ENCODE peak calls at places on chromosomes 1 and 21, in six cellular contexts. One of them, this sample, is unnamed.

GRCh38 chr1:119368556-119368955 is at the start of gene HAO2:
- DNase-seq in A549: no peak
- DNase-seq in Peyer's patch: no peak
- DNase-seq in CD8-positive, alpha-beta T cell: no peak
- DNase-seq in psoas muscle: no peak
- DNase-seq in osteoblast: no peak
- DNase-seq in this sample: no peak

GRCh38 chr1:212638419-212639151 is 30.0 kb downstream of the ATF3 start:
- DNase-seq in A549: no peak
- DNase-seq in CD8-positive, alpha-beta T cell: no peak
- DNase-seq in Peyer's patch: no peak
- DNase-seq in psoas muscle: no peak
- DNase-seq in osteoblast: peak; percentile 25
- DNase-seq in this sample: no peak

GRCh38 chr1:173863224-173864151 is 4.3 kb downstream of the GAS5 start:
- DNase-seq in osteoblast: no peak
- DNase-seq in Peyer's patch: no peak
- DNase-seq in A549: no peak
- DNase-seq in psoas muscle: no peak
- DNase-seq in CD8-positive, alpha-beta T cell: no peak
- DNase-seq in this sample: no peak

GRCh38 chr1:65422241-65423203 is 2.1 kb downstream of the LEPR start:
- DNase-seq in psoas muscle: no peak
- DNase-seq in osteoblast: peak; percentile 80
- DNase-seq in Peyer's patch: no peak
- DNase-seq in A549: no peak
- DNase-seq in CD8-positive, alpha-beta T cell: no peak
- DNase-seq in this sample: no peak

GRCh38 chr21:22106720-22107410 is 1108.7 kb downstream of the NCAM2 start:
- DNase-seq in Peyer's patch: no peak
- DNase-seq in CD8-positive, alpha-beta T cell: no peak
- DNase-seq in psoas muscle: no peak
- DNase-seq in osteoblast: no peak
- DNase-seq in A549: no peak
- DNase-seq in this sample: no peak

GRCh38 chr1:8021676-8022266 is 4.3 kb downstream of the ERRFI1 start:
- DNase-seq in A549: no peak
- DNase-seq in Peyer's patch: no peak
- DNase-seq in psoas muscle: no peak
- DNase-seq in CD8-positive, alpha-beta T cell: no peak
- DNase-seq in osteoblast: no peak
- DNase-seq in this sample: no peak

GRCh38 chr1:173823776-173824314 is 628 bp upstream of the DARS2 start:
- DNase-seq in Peyer's patch: no peak
- DNase-seq in A549: no peak
- DNase-seq in psoas muscle: no peak
- DNase-seq in CD8-positive, alpha-beta T cell: no peak
- DNase-seq in osteoblast: peak; percentile 63
- DNase-seq in this sample: no peak

GRCh38 chr1:53060580-53060979 is 1.4 kb upstream of the PODN start:
- DNase-seq in Peyer's patch: no peak
- DNase-seq in A549: no peak
- DNase-seq in psoas muscle: no peak
- DNase-seq in CD8-positive, alpha-beta T cell: no peak
- DNase-seq in osteoblast: peak; percentile 96
- DNase-seq in this sample: no peak

GRCh38 chr1:153658400-153659174 is at the start of gene SNAPIN:
- DNase-seq in A549: peak; percentile 91
- DNase-seq in osteoblast: peak; percentile 97
- DNase-seq in psoas muscle: peak; percentile 95
- DNase-seq in Peyer's patch: peak; percentile 95
- DNase-seq in CD8-positive, alpha-beta T cell: peak; percentile 80
- DNase-seq in this sample: peak; percentile 82

GRCh38 chr1:21072721-21073120 is 104.0 kb downstream of the EIF4G3 start:
- DNase-seq in osteoblast: peak; percentile 58
- DNase-seq in A549: no peak
- DNase-seq in Peyer's patch: no peak
- DNase-seq in psoas muscle: no peak
- DNase-seq in CD8-positive, alpha-beta T cell: no peak
- DNase-seq in this sample: no peak

GRCh38 chr1:86375688-86376087 is 20.4 kb downstream of the ODF2L start:
- DNase-seq in Peyer's patch: no peak
- DNase-seq in osteoblast: no peak
- DNase-seq in CD8-positive, alpha-beta T cell: no peak
- DNase-seq in psoas muscle: no peak
- DNase-seq in A549: no peak
- DNase-seq in this sample: no peak

GRCh38 chr1:32818804-32819541 is 1.5 kb downstream of the S100PBP start:
- DNase-seq in A549: no peak
- DNase-seq in CD8-positive, alpha-beta T cell: no peak
- DNase-seq in psoas muscle: no peak
- DNase-seq in osteoblast: no peak
- DNase-seq in Peyer's patch: no peak
- DNase-seq in this sample: no peak

GRCh38 chr1:205954819-205955404 is 11.7 kb upstream of the SLC26A9 start:
- DNase-seq in A549: no peak
- DNase-seq in CD8-positive, alpha-beta T cell: no peak
- DNase-seq in osteoblast: no peak
- DNase-seq in psoas muscle: no peak
- DNase-seq in Peyer's patch: no peak
- DNase-seq in this sample: no peak

GRCh38 chr1:70978623-70979022 is 69.0 kb downstream of the PTGER3 start:
- DNase-seq in A549: no peak
- DNase-seq in osteoblast: no peak
- DNase-seq in Peyer's patch: no peak
- DNase-seq in psoas muscle: no peak
- DNase-seq in CD8-positive, alpha-beta T cell: no peak
- DNase-seq in this sample: no peak

GRCh38 chr1:29621826-29622435 is 385.6 kb downstream of the PTPRU start:
- DNase-seq in Peyer's patch: no peak
- DNase-seq in psoas muscle: no peak
- DNase-seq in CD8-positive, alpha-beta T cell: no peak
- DNase-seq in A549: no peak
- DNase-seq in osteoblast: no peak
- DNase-seq in this sample: no peak

GRCh38 chr21:27693376-27693775 is 726.5 kb upstream of the ADAMTS5 start:
- DNase-seq in osteoblast: peak; percentile 85
- DNase-seq in A549: no peak
- DNase-seq in Peyer's patch: no peak
- DNase-seq in psoas muscle: no peak
- DNase-seq in CD8-positive, alpha-beta T cell: no peak
- DNase-seq in this sample: no peak

GRCh38 chr1:36464605-36465393 is 615 bp upstream of the MRPS15 start:
- DNase-seq in A549: no peak
- DNase-seq in CD8-positive, alpha-beta T cell: no peak
- DNase-seq in Peyer's patch: no peak
- DNase-seq in psoas muscle: no peak
- DNase-seq in osteoblast: peak; percentile 87
- DNase-seq in this sample: peak; percentile 6

GRCh38 chr1:42085596-42085995 is 67.6 kb upstream of the GUCA2B start:
- DNase-seq in psoas muscle: no peak
- DNase-seq in A549: no peak
- DNase-seq in Peyer's patch: no peak
- DNase-seq in osteoblast: no peak
- DNase-seq in CD8-positive, alpha-beta T cell: no peak
- DNase-seq in this sample: no peak

GRCh38 chr1:223233410-223234163 is 90.5 kb upstream of the TLR5 start:
- DNase-seq in A549: peak; percentile 42
- DNase-seq in Peyer's patch: no peak
- DNase-seq in osteoblast: peak; percentile 90
- DNase-seq in CD8-positive, alpha-beta T cell: no peak
- DNase-seq in psoas muscle: no peak
- DNase-seq in this sample: no peak

GRCh38 chr1:99681583-99681982 is 35.7 kb downstream of the PALMD start:
- DNase-seq in psoas muscle: no peak
- DNase-seq in Peyer's patch: no peak
- DNase-seq in A549: no peak
- DNase-seq in osteoblast: no peak
- DNase-seq in CD8-positive, alpha-beta T cell: no peak
- DNase-seq in this sample: no peak

GRCh38 chr1:156245451-156246232 is 2.2 kb downstream of the PAQR6 start:
- DNase-seq in A549: no peak
- DNase-seq in psoas muscle: no peak
- DNase-seq in osteoblast: peak; percentile 90
- DNase-seq in Peyer's patch: peak; percentile 58
- DNase-seq in CD8-positive, alpha-beta T cell: peak; percentile 20
- DNase-seq in this sample: peak; percentile 40

GRCh38 chr1:201123866-201124265 is 3.1 kb downstream of the ASCL5 start:
- DNase-seq in Peyer's patch: no peak
- DNase-seq in A549: no peak
- DNase-seq in osteoblast: no peak
- DNase-seq in psoas muscle: no peak
- DNase-seq in CD8-positive, alpha-beta T cell: no peak
- DNase-seq in this sample: no peak

GRCh38 chr1:201169971-201170532 is 15.8 kb upstream of the TMEM9 start:
- DNase-seq in Peyer's patch: no peak
- DNase-seq in A549: no peak
- DNase-seq in psoas muscle: no peak
- DNase-seq in CD8-positive, alpha-beta T cell: no peak
- DNase-seq in osteoblast: no peak
- DNase-seq in this sample: no peak

GRCh38 chr1:205711105-205712048 is 31.1 kb upstream of the SLC45A3 start:
- DNase-seq in osteoblast: peak; percentile 82
- DNase-seq in psoas muscle: no peak
- DNase-seq in CD8-positive, alpha-beta T cell: peak; percentile 34
- DNase-seq in Peyer's patch: no peak
- DNase-seq in A549: peak; percentile 59
- DNase-seq in this sample: peak; percentile 47

GRCh38 chr1:33433509-33434362 is 2.8 kb upstream of the PHC2 start:
- DNase-seq in A549: peak; percentile 16
- DNase-seq in CD8-positive, alpha-beta T cell: no peak
- DNase-seq in psoas muscle: peak; percentile 51
- DNase-seq in Peyer's patch: no peak
- DNase-seq in osteoblast: peak; percentile 84
- DNase-seq in this sample: no peak

DNA sequence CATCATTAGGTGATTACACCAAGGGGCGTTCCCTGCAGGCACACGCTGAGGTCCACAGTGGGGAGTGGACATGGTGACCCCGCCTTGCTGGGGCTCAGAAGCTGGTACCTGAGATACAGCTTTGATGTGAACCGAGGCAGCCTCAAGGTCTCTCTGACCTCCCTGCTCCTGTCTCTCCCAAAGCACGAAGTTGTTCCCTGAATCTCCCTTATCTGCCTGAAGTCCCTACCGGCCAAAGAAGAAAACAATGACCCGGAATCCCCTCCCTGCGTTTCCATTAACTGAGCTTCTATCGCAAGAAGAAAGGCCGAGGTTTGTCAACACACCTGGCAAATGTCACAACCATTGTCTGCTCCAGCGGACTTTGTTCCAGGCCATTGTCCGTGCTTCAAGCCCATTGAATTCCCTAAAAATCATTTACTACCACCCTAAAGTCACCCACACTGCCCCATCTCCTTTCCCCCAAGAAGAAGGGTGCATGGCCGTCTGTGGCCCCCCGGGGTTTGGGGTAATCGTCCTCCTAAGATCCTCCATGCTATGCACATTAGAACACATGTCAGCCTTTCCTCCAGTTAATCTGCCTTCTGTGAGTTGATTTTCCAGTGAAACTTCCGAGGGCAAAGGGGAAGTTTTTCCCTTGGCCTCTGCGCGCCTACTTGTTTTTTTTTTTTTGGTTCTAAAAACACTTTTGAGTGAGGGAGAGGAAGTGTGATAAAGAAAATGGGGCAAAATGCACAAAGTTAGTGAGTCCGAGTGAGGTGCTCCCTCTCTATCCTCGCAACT is 48.1 kb upstream of the COL18A1 start:
- DNase-seq in psoas muscle: no peak
- DNase-seq in A549: no peak
- DNase-seq in osteoblast: no peak
- DNase-seq in Peyer's patch: no peak
- DNase-seq in CD8-positive, alpha-beta T cell: no peak
- DNase-seq in this sample: no peak
- H3K4me1 ChIP-seq in psoas muscle: no peaks in the 10 kb centered on the region
- H3K4me1 ChIP-seq in A549: peaks cover 10% of the 10 kb centered on the region
- H3K4me1 ChIP-seq in osteoblast: no peaks in the 10 kb centered on the region
- H3K4me1 ChIP-seq in Peyer's patch: no peaks in the 10 kb centered on the region
- H3K4me1 ChIP-seq in CD8-positive, alpha-beta T cell: no peaks in the 10 kb centered on the region
- H3K4me1 ChIP-seq in this sample: no peaks in the 10 kb centered on the region

DNA sequence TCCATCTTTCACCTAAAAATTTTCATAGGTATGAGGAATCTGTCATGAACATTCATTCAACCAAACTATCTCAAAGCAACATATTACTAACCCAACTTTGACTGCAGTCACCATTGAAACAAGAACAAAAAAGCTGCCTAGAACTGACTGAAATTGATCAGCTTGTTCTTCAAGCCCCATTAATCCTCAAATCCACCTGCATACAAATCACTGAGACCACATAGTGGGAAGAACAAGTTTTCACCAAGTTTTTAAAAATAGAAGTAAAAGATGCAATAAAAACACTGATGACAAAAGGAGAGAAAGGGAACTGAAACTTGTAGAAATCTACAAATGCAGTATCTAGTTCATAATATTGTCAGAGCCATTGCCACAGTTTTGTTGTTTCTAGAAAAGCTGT is 6.1 kb downstream of the SORT1 start:
- DNase-seq in osteoblast: no peak
- DNase-seq in A549: no peak
- DNase-seq in Peyer's patch: no peak
- DNase-seq in psoas muscle: no peak
- DNase-seq in CD8-positive, alpha-beta T cell: no peak
- DNase-seq in this sample: no peak
- H3K4me1 ChIP-seq in osteoblast: peaks cover 73% of the 10 kb centered on the region
- H3K4me1 ChIP-seq in A549: peaks cover 23% of the 10 kb centered on the region
- H3K4me1 ChIP-seq in Peyer's patch: peaks cover 43% of the 10 kb centered on the region
- H3K4me1 ChIP-seq in psoas muscle: peaks cover 79% of the 10 kb centered on the region
- H3K4me1 ChIP-seq in CD8-positive, alpha-beta T cell: peaks cover 5% of the 10 kb centered on the region
- H3K4me1 ChIP-seq in this sample: peaks cover 4% of the 10 kb centered on the region

GRCh38 chr1:16183765-16184556 is 28.1 kb upstream of the EPHA2 start:
- DNase-seq in CD8-positive, alpha-beta T cell: no peak
- DNase-seq in A549: no peak
- DNase-seq in psoas muscle: no peak
- DNase-seq in Peyer's patch: no peak
- DNase-seq in osteoblast: peak; percentile 49
- DNase-seq in this sample: no peak
- H3K4me1 ChIP-seq in CD8-positive, alpha-beta T cell: peaks cover 5% of the 10 kb centered on the region
- H3K4me1 ChIP-seq in A549: peaks cover 84% of the 10 kb centered on the region
- H3K4me1 ChIP-seq in psoas muscle: peaks cover 6% of the 10 kb centered on the region
- H3K4me1 ChIP-seq in Peyer's patch: peaks cover 39% of the 10 kb centered on the region
- H3K4me1 ChIP-seq in osteoblast: peaks cover 45% of the 10 kb centered on the region
- H3K4me1 ChIP-seq in this sample: no peaks in the 10 kb centered on the region

DNA sequence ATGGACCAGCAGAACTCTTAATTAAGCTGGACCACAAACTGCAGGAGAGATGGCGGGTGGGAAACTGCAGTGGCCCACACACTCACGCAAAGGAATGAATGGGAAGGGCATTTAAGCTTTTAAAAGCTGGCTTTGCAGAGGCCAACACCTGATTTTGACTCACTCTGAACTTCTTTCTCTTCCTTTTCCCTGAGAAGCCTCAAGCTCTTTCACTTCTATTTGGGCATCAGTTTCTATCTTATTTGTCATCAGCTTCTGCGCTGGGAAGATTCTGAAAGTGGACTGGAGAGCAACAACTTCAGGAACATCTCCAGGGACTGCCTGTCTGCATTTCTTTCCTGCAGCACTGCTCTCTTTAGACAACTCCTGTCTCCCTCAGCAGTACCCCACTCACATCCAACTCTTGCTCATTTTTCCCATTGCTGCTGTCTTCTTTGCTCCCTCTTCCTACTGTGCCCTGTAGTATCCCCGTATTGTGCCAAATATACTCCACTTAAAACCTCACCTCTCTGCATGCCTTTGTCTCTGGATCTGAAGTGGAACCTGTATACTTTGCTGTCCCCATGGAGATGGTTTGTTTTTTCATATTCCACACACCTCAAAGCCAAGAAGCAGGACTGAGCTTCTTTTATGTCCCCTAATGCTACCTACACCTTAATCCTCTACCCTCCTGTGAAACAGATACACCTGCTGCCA is 143.3 kb upstream of the JUN start:
- DNase-seq in Peyer's patch: no peak
- DNase-seq in CD8-positive, alpha-beta T cell: no peak
- DNase-seq in A549: no peak
- DNase-seq in psoas muscle: no peak
- DNase-seq in osteoblast: no peak
- DNase-seq in this sample: no peak
- H3K4me1 ChIP-seq in Peyer's patch: peaks cover 47% of the 10 kb centered on the region
- H3K4me1 ChIP-seq in CD8-positive, alpha-beta T cell: peaks cover 9% of the 10 kb centered on the region
- H3K4me1 ChIP-seq in A549: peaks cover 55% of the 10 kb centered on the region
- H3K4me1 ChIP-seq in psoas muscle: peaks cover 6% of the 10 kb centered on the region
- H3K4me1 ChIP-seq in osteoblast: peaks cover 5% of the 10 kb centered on the region
- H3K4me1 ChIP-seq in this sample: peaks cover 24% of the 10 kb centered on the region